ENCODE peak calls at places on chromosome 2, in six cellular contexts. One of them, this sample, is unnamed.

GRCh38 chr2:92326-92725 is 46.0 kb upstream of the FAM110C start:
- DNase-seq in GM19239: no peak
- DNase-seq in NCI-H460: no peak
- DNase-seq in omental fat pad: no peak
- DNase-seq in activated naive CD4-positive, alpha-beta T cell treated with Interleukin-2 at 50 U/mL for 16 hours: no peak
- DNase-seq in IMR-90: no peak
- DNase-seq in this sample: no peak

GRCh38 chr2:56565143-56565542 is 381.4 kb downstream of the CCDC85A start:
- DNase-seq in GM19239: no peak
- DNase-seq in NCI-H460: no peak
- DNase-seq in omental fat pad: no peak
- DNase-seq in activated naive CD4-positive, alpha-beta T cell treated with Interleukin-2 at 50 U/mL for 16 hours: no peak
- DNase-seq in IMR-90: no peak
- DNase-seq in this sample: no peak

GRCh38 chr2:120986898-120987650 is 251.4 kb downstream of the GLI2 start:
- DNase-seq in GM19239: no peak
- DNase-seq in NCI-H460: no peak
- DNase-seq in omental fat pad: no peak
- DNase-seq in activated naive CD4-positive, alpha-beta T cell treated with Interleukin-2 at 50 U/mL for 16 hours: no peak
- DNase-seq in IMR-90: no peak
- DNase-seq in this sample: no peak

GRCh38 chr2:240463866-240464481 is 28.5 kb downstream of the GPC1 start:
- DNase-seq in GM19239: no peak
- DNase-seq in NCI-H460: no peak
- DNase-seq in omental fat pad: peak; percentile 22
- DNase-seq in activated naive CD4-positive, alpha-beta T cell treated with Interleukin-2 at 50 U/mL for 16 hours: peak; percentile 0
- DNase-seq in IMR-90: no peak
- DNase-seq in this sample: no peak

GRCh38 chr2:79097843-79098242 is 10.1 kb upstream of the REG1B start:
- DNase-seq in GM19239: no peak
- DNase-seq in NCI-H460: no peak
- DNase-seq in omental fat pad: no peak
- DNase-seq in activated naive CD4-positive, alpha-beta T cell treated with Interleukin-2 at 50 U/mL for 16 hours: no peak
- DNase-seq in IMR-90: no peak
- DNase-seq in this sample: no peak

GRCh38 chr2:138536302-138536701 is 34.7 kb downstream of the SPOPL start:
- DNase-seq in GM19239: no peak
- DNase-seq in NCI-H460: no peak
- DNase-seq in omental fat pad: no peak
- DNase-seq in activated naive CD4-positive, alpha-beta T cell treated with Interleukin-2 at 50 U/mL for 16 hours: no peak
- DNase-seq in IMR-90: no peak
- DNase-seq in this sample: no peak

GRCh38 chr2:180443896-180444295 is 436.8 kb upstream of the CWC22 start:
- DNase-seq in GM19239: no peak
- DNase-seq in NCI-H460: no peak
- DNase-seq in omental fat pad: no peak
- DNase-seq in activated naive CD4-positive, alpha-beta T cell treated with Interleukin-2 at 50 U/mL for 16 hours: no peak
- DNase-seq in IMR-90: no peak
- DNase-seq in this sample: no peak

GRCh38 chr2:128696421-128696820 is 377.8 kb upstream of the HS6ST1 start:
- DNase-seq in GM19239: no peak
- DNase-seq in NCI-H460: no peak
- DNase-seq in omental fat pad: no peak
- DNase-seq in activated naive CD4-positive, alpha-beta T cell treated with Interleukin-2 at 50 U/mL for 16 hours: no peak
- DNase-seq in IMR-90: no peak
- DNase-seq in this sample: no peak

GRCh38 chr2:25341753-25342371 is at the start of gene DNMT3A:
- DNase-seq in GM19239: peak; percentile 80
- DNase-seq in NCI-H460: peak; percentile 47
- DNase-seq in omental fat pad: no peak
- DNase-seq in activated naive CD4-positive, alpha-beta T cell treated with Interleukin-2 at 50 U/mL for 16 hours: peak; percentile 64
- DNase-seq in IMR-90: peak; percentile 55
- DNase-seq in this sample: peak; percentile 37

GRCh38 chr2:222904557-222905258 is 43.9 kb downstream of the ACSL3 start:
- DNase-seq in GM19239: no peak
- DNase-seq in NCI-H460: no peak
- DNase-seq in omental fat pad: no peak
- DNase-seq in activated naive CD4-positive, alpha-beta T cell treated with Interleukin-2 at 50 U/mL for 16 hours: no peak
- DNase-seq in IMR-90: peak; percentile 97
- DNase-seq in this sample: no peak

GRCh38 chr2:141957827-141958440 is 172.9 kb downstream of the LRP1B start:
- DNase-seq in GM19239: no peak
- DNase-seq in NCI-H460: no peak
- DNase-seq in omental fat pad: no peak
- DNase-seq in activated naive CD4-positive, alpha-beta T cell treated with Interleukin-2 at 50 U/mL for 16 hours: no peak
- DNase-seq in IMR-90: no peak
- DNase-seq in this sample: no peak

GRCh38 chr2:235045336-235045972 is 93.6 kb downstream of the SH3BP4 start:
- DNase-seq in GM19239: peak; percentile 44
- DNase-seq in NCI-H460: no peak
- DNase-seq in omental fat pad: no peak
- DNase-seq in activated naive CD4-positive, alpha-beta T cell treated with Interleukin-2 at 50 U/mL for 16 hours: no peak
- DNase-seq in IMR-90: no peak
- DNase-seq in this sample: no peak

GRCh38 chr2:167133614-167134013 is 245.3 kb downstream of the XIRP2 start:
- DNase-seq in GM19239: no peak
- DNase-seq in NCI-H460: no peak
- DNase-seq in omental fat pad: no peak
- DNase-seq in activated naive CD4-positive, alpha-beta T cell treated with Interleukin-2 at 50 U/mL for 16 hours: no peak
- DNase-seq in IMR-90: no peak
- DNase-seq in this sample: no peak

GRCh38 chr2:199460101-199460671 is 2.4 kb upstream of the SATB2 start:
- DNase-seq in GM19239: no peak
- DNase-seq in NCI-H460: peak; percentile 53
- DNase-seq in omental fat pad: no peak
- DNase-seq in activated naive CD4-positive, alpha-beta T cell treated with Interleukin-2 at 50 U/mL for 16 hours: no peak
- DNase-seq in IMR-90: peak; percentile 43
- DNase-seq in this sample: no peak

GRCh38 chr2:25112113-25112512 is 56.3 kb downstream of the POMC start:
- DNase-seq in GM19239: no peak
- DNase-seq in NCI-H460: no peak
- DNase-seq in omental fat pad: no peak
- DNase-seq in activated naive CD4-positive, alpha-beta T cell treated with Interleukin-2 at 50 U/mL for 16 hours: no peak
- DNase-seq in IMR-90: no peak
- DNase-seq in this sample: no peak